ENCODE peak calls at places on chromosome 1, in five cellular contexts. F is activated T-cell treated with anti-CD3 and anti-CD28 coated beads, Interleukin-2, amount 50 U/mL, for 72 hours; G is esophagus muscularis mucosa; V is ureter; Y is amniotic stem cell. D is an unnamed sample.

GRCh38 chr1:1778827-1779675 is 781 bp upstream of the NADK start:
- DNase-seq in F (peak; percentile 74), G (no peak), V (peak; percentile 86), Y (no peak), D (no peak)

GRCh38 chr1:66276229-66276628 is 257.7 kb upstream of the SGIP1 start:
- DNase-seq in F (peak; percentile 38), G (no peak), V (no peak), Y (no peak), D (no peak)

GRCh38 chr1:4554291-4554865 is 100.0 kb upstream of the AJAP1 start:
- DNase-seq in F (no peak), G (peak; percentile 64), V (no peak), Y (no peak), D (peak; percentile 70)

GRCh38 chr1:8113257-8114220 is 87.4 kb upstream of the ERRFI1 start:
- DNase-seq in F (no peak), G (no peak), V (no peak), Y (no peak), D (no peak)

GRCh38 chr1:192826791-192827477 is 18.1 kb downstream of the RGS2 start:
- DNase-seq in F (no peak), G (no peak), V (no peak), Y (peak; percentile 14), D (no peak)

GRCh38 chr1:59230622-59231021 is 66.3 kb upstream of the FGGY start:
- DNase-seq in F (no peak), G (no peak), V (no peak), Y (no peak), D (no peak)

GRCh38 chr1:67441183-67441582 is 11.0 kb upstream of the SERBP1 start:
- DNase-seq in F (peak; percentile 52), G (no peak), V (no peak), Y (no peak), D (no peak)

GRCh38 chr1:230280054-230280795 is 145.9 kb downstream of the PGBD5 start:
- DNase-seq in F (no peak), G (no peak), V (no peak), Y (no peak), D (no peak)

GRCh38 chr1:86499987-86500593 is 31.4 kb downstream of the CLCA1 start:
- DNase-seq in F (no peak), G (no peak), V (no peak), Y (peak; percentile 40), D (no peak)

GRCh38 chr1:183881387-183882084 is 76.6 kb downstream of the RGL1 start:
- DNase-seq in F (no peak), G (no peak), V (peak; percentile 78), Y (peak; percentile 18), D (no peak)

D was measured in vagina.